ENCODE peak calls at places on chromosomes 2 and 18, in five cellular contexts. M, S, I, W and L are unnamed samples.

GRCh38 chr2:106638043-106638442 is 150.9 kb downstream of the CD8B2 start:
- DNase-seq in M (no peak), S (no peak), I (no peak), W (peak), L (no peak)

GRCh38 chr2:186909095-186909494 is 60.1 kb upstream of the ZSWIM2 start:
- DNase-seq in M (no peak), S (no peak), I (no peak), W (no peak), L (no peak)

GRCh38 chr2:63058742-63059433 is 8.3 kb downstream of the OTX1 start:
- DNase-seq in M (no peak), S (no peak), I (no peak), W (no peak), L (no peak)

GRCh38 chr2:18346364-18346763 is 214.1 kb downstream of the RDH14 start:
- DNase-seq in M (no peak), S (no peak), I (no peak), W (no peak), L (peak)

GRCh38 chr2:144382848-144383247 is 137.1 kb downstream of the ZEB2 start:
- DNase-seq in M (no peak), S (no peak), I (no peak), W (no peak), L (no peak)

GRCh38 chr2:132374151-132374550 is 42.5 kb upstream of the GPR39 start:
- DNase-seq in M (no peak), S (no peak), I (no peak), W (no peak), L (no peak)

GRCh38 chr2:24613154-24613814 is 122.2 kb downstream of the NCOA1 start:
- DNase-seq in M (no peak), S (no peak), I (no peak), W (peak), L (peak)

GRCh38 chr2:74037379-74037860 is 52.7 kb downstream of the TET3 start:
- DNase-seq in M (no peak), S (no peak), I (no peak), W (no peak), L (no peak)

GRCh38 chr2:123502926-123503325 is 522.2 kb upstream of the CNTNAP5 start:
- DNase-seq in M (no peak), S (no peak), I (no peak), W (no peak), L (no peak)

GRCh38 chr2:190819835-190820234 is 60.8 kb upstream of the GLS start:
- DNase-seq in M (no peak), S (peak), I (no peak), W (peak), L (peak)

GRCh38 chr2:140891614-140892212 is 1239.1 kb downstream of the LRP1B start:
- DNase-seq in M (no peak), S (no peak), I (no peak), W (no peak), L (no peak)

GRCh38 chr2:11044201-11044600 is 111.1 kb upstream of the SLC66A3 start:
- DNase-seq in M (no peak), S (no peak), I (no peak), W (no peak), L (no peak)

GRCh38 chr2:25274868-25275574 is 66.7 kb downstream of the DNMT3A start:
- DNase-seq in M (peak), S (peak), I (no peak), W (no peak), L (no peak)

GRCh38 chr18:47422524-47422923 is 171.1 kb upstream of the SKOR2 start:
- DNase-seq in M (no peak), S (no peak), I (no peak), W (no peak), L (no peak)

GRCh38 chr2:11863513-11864328 is 117.3 kb downstream of the LPIN1 start:
- DNase-seq in M (peak), S (peak), I (peak), W (peak), L (peak)